ENCODE peak calls at places on chromosomes 3 and 15, in six cellular contexts. L, A, T, E, H and I are unnamed samples.

GRCh38 chr15:33894193-33894592 is 74.1 kb upstream of the CHRM5 start:
- DNase-seq in L (no peak), A (no peak), T (no peak), E (no peak), H (no peak), I (no peak)

GRCh38 chr15:74784426-74784825 is 2.5 kb downstream of the CSK start:
- DNase-seq in L (no peak), A (no peak), T (no peak), E (no peak), H (no peak), I (no peak)

GRCh38 chr3:151135548-151136337 is 50.3 kb downstream of the MED12L start:
- DNase-seq in L (no peak), A (no peak), T (no peak), E (no peak), H (no peak), I (no peak)

GRCh38 chr3:67642734-67643133 is 11.7 kb downstream of the SUCLG2 start:
- DNase-seq in L (no peak), A (no peak), T (no peak), E (no peak), H (no peak), I (no peak)

GRCh38 chr3:122101646-122102045 is 46.5 kb downstream of the CD86 start:
- DNase-seq in L (no peak), A (peak), T (no peak), E (peak), H (peak), I (peak)

GRCh38 chr3:58008140-58009025 is at the start of gene FLNB:
- DNase-seq in L (peak), A (peak), T (peak), E (peak), H (no peak), I (no peak)

GRCh38 chr3:37694236-37694635 is 167.4 kb upstream of the CTDSPL start:
- DNase-seq in L (no peak), A (no peak), T (no peak), E (peak), H (no peak), I (no peak)

GRCh38 chr3:144128117-144128892 is 156.7 kb downstream of the DIPK2A start:
- DNase-seq in L (no peak), A (no peak), T (no peak), E (no peak), H (no peak), I (no peak)

GRCh38 chr3:168996622-168997021 is 666.9 kb downstream of the MECOM start:
- DNase-seq in L (no peak), A (no peak), T (no peak), E (no peak), H (no peak), I (no peak)

GRCh38 chr3:59817511-59817910 is 767.7 kb upstream of the CFAP20DC start:
- DNase-seq in L (no peak), A (no peak), T (no peak), E (no peak), H (no peak), I (no peak)

GRCh38 chr15:39291690-39292089 is 289.2 kb upstream of the THBS1 start:
- DNase-seq in L (no peak), A (no peak), T (no peak), E (no peak), H (no peak), I (no peak)

GRCh38 chr15:101276501-101277037 is 716 bp downstream of the SELENOS start:
- DNase-seq in L (no peak), A (peak), T (no peak), E (no peak), H (no peak), I (no peak)

GRCh38 chr3:136432685-136433084 is 182.5 kb downstream of the PCCB start:
- DNase-seq in L (no peak), A (no peak), T (no peak), E (no peak), H (no peak), I (no peak)

GRCh38 chr3:195440379-195440778 is 2.4 kb downstream of the ACAP2 start:
- DNase-seq in L (no peak), A (no peak), T (no peak), E (no peak), H (no peak), I (no peak)

GRCh38 chr3:87435926-87436630 is 159.7 kb upstream of the POU1F1 start:
- DNase-seq in L (no peak), A (no peak), T (no peak), E (no peak), H (no peak), I (no peak)

GRCh38 chr3:141055136-141055535 is 4.0 kb downstream of the SPSB4 start:
- DNase-seq in L (no peak), A (no peak), T (no peak), E (no peak), H (no peak), I (no peak)

GRCh38 chr15:67738056-67738455 is 87.3 kb upstream of the SKOR1 start:
- DNase-seq in L (no peak), A (no peak), T (no peak), E (no peak), H (no peak), I (no peak)

GRCh38 chr3:70849911-70850699 is 537.7 kb upstream of the MDFIC2 start:
- DNase-seq in L (no peak), A (no peak), T (no peak), E (no peak), H (no peak), I (no peak)

GRCh38 chr3:119599558-119600174 is 2.0 kb downstream of the PLA1A start:
- DNase-seq in L (no peak), A (peak), T (no peak), E (no peak), H (no peak), I (no peak)